ENCODE peak calls at places on chromosomes 4 and X, in seven cellular contexts. Z, G, P, F, M, U and N are unnamed samples.
A peak's percentile ranks its signal among the peaks of the same experiment; 100 is the strongest.

GRCh38 chrX:86171366-86171765 is 23.1 kb downstream of the DACH2 start:
- DNase-seq in U (peak; percentile 69), F (peak; percentile 48), M (no peak), P (no peak), G (no peak), Z (no peak), N (no peak)

GRCh38 chr4:37567781-37568180 is 118.4 kb downstream of the RELL1 start:
- DNase-seq in G (no peak), P (no peak), M (no peak), F (no peak), U (no peak), Z (no peak), N (no peak)

GRCh38 chr4:3836802-3837601 is 70.8 kb downstream of the ADRA2C start:
- DNase-seq in U (peak; percentile 69), F (peak; percentile 55), M (no peak), G (no peak), P (no peak), Z (no peak), N (peak; percentile 31)

GRCh38 chr4:182085051-182085480 is 158.1 kb upstream of the TENM3 start:
- DNase-seq in U (peak; percentile 78), Z (no peak), G (no peak), P (no peak), F (peak; percentile 18), M (no peak), N (no peak)

GRCh38 chrX:153875391-153876111 is 10.4 kb downstream of the L1CAM start:
- DNase-seq in P (peak; percentile 73), G (peak; percentile 78), M (no peak), U (peak; percentile 50), Z (peak; percentile 60), F (peak; percentile 82), N (peak; percentile 42)

GRCh38 chrX:130196453-130196852 is 24.7 kb downstream of the RAB33A start:
- DNase-seq in U (no peak), P (no peak), Z (no peak), G (no peak), F (no peak), M (no peak), N (no peak)

GRCh38 chr4:116015549-116015948 is 902.1 kb upstream of the NDST4 start:
- DNase-seq in F (no peak), P (no peak), G (no peak), U (no peak), Z (no peak), M (no peak), N (no peak)

GRCh38 chr4:178823673-178824072 is 1381.4 kb upstream of the AGA start:
- DNase-seq in M (no peak), F (no peak), U (no peak), P (no peak), Z (no peak), G (no peak), N (no peak)

GRCh38 chr4:132992686-132993085 is 156.4 kb upstream of the PCDH10 start:
- DNase-seq in U (no peak), F (no peak), P (no peak), G (no peak), M (no peak), Z (no peak), N (no peak)

GRCh38 chr4:5940470-5941203 is 47.8 kb upstream of the CRMP1 start:
- DNase-seq in F (peak; percentile 46), U (peak; percentile 44), M (no peak), Z (no peak), G (no peak), P (peak; percentile 38), N (no peak)

GRCh38 chr4:7978907-7979651 is 39.4 kb upstream of the AFAP1 start:
- DNase-seq in U (peak; percentile 39), M (no peak), P (no peak), F (no peak), Z (no peak), G (peak; percentile 16), N (no peak)

GRCh38 chr4:153327247-153327646 is 17.2 kb upstream of the MND1 start:
- DNase-seq in F (no peak), Z (no peak), U (no peak), G (no peak), P (no peak), M (no peak), N (no peak)

GRCh38 chrX:56784666-56785065 is 55.6 kb downstream of the NBDY start:
- DNase-seq in P (peak; percentile 2), Z (no peak), F (no peak), M (no peak), U (no peak), G (no peak), N (no peak)

GRCh38 chr4:52069566-52069965 is 18.5 kb downstream of the SPATA18 start:
- DNase-seq in G (no peak), F (no peak), P (no peak), M (no peak), Z (no peak), U (no peak), N (no peak)

GRCh38 chrX:150544222-150544787 is 24.1 kb upstream of the MTM1 start:
- DNase-seq in G (peak; percentile 46), F (peak; percentile 50), U (peak; percentile 65), P (no peak), Z (no peak), M (no peak), N (no peak)

GRCh38 chrX:101417981-101418841 is 10.2 kb downstream of the HNRNPH2 start:
- DNase-seq in Z (peak; percentile 76), G (peak; percentile 88), M (peak; percentile 34), F (peak; percentile 78), P (peak; percentile 87), U (peak; percentile 74), N (peak; percentile 44)

GRCh38 chrX:101416691-101417090 is 8.7 kb downstream of the HNRNPH2 start:
- DNase-seq in U (no peak), M (no peak), Z (no peak), G (no peak), F (no peak), P (no peak), N (no peak)

GRCh38 chrX:101415180-101416130 is 7.4 kb downstream of the HNRNPH2 start:
- DNase-seq in G (peak; percentile 53), M (no peak), P (no peak), Z (peak; percentile 19), U (peak; percentile 75), F (peak; percentile 67), N (peak; percentile 44)

GRCh38 chrX:101419489-101419888 is 11.5 kb downstream of the HNRNPH2 start:
- DNase-seq in G (no peak), U (no peak), M (no peak), P (no peak), F (no peak), Z (no peak), N (no peak)

GRCh38 chrX:101417190-101417589 is 9.2 kb downstream of the HNRNPH2 start:
- DNase-seq in G (peak; percentile 43), P (no peak), M (no peak), Z (no peak), U (no peak), F (no peak), N (no peak)
- H3K27ac ChIP-seq in G (peak overlapping the region; percentile 98), P (peak overlapping the region; percentile 94), M (no peak overlapping the region), Z (no peak overlapping the region), U (no peak overlapping the region), F (no peak overlapping the region), N (no peak overlapping the region)

GRCh38 chrX:96566856-96567255 is 117.8 kb upstream of the DIAPH2 start:
- DNase-seq in U (no peak), P (no peak), F (no peak), G (no peak), M (no peak), Z (no peak), N (no peak)

GRCh38 chrX:96563663-96564062 is 121.0 kb upstream of the DIAPH2 start:
- DNase-seq in P (no peak), U (no peak), G (no peak), M (no peak), Z (no peak), F (no peak), N (no peak)

GRCh38 chrX:96569034-96569433 is 115.6 kb upstream of the DIAPH2 start:
- DNase-seq in U (no peak), Z (no peak), F (no peak), G (no peak), M (no peak), P (no peak), N (no peak)

GRCh38 chrX:96568088-96568487 is 116.6 kb upstream of the DIAPH2 start:
- DNase-seq in Z (no peak), G (no peak), U (no peak), P (no peak), M (no peak), F (no peak), N (no peak)

GRCh38 chrX:96564595-96564994 is 120.0 kb upstream of the DIAPH2 start:
- DNase-seq in F (no peak), U (no peak), G (no peak), P (no peak), Z (no peak), M (no peak), N (no peak)
- H3K27ac ChIP-seq in F (no peak overlapping the region), U (no peak overlapping the region), G (no peak overlapping the region), P (no peak overlapping the region), Z (no peak overlapping the region), M (no peak overlapping the region), N (no peak overlapping the region)

GRCh38 chr4:84952776-84953175 is 13.7 kb downstream of the WDFY3 start:
- DNase-seq in G (no peak), P (no peak), Z (no peak), U (no peak), F (no peak), M (no peak), N (no peak)

GRCh38 chr4:84956014-84956413 is 10.5 kb downstream of the WDFY3 start:
- DNase-seq in G (no peak), P (no peak), F (no peak), M (no peak), Z (no peak), U (no peak), N (no peak)

GRCh38 chr4:84948056-84948455 is 18.4 kb downstream of the WDFY3 start:
- DNase-seq in Z (no peak), P (no peak), F (no peak), M (no peak), U (no peak), G (no peak), N (no peak)

GRCh38 chr4:84955168-84955567 is 11.3 kb downstream of the WDFY3 start:
- DNase-seq in U (no peak), M (no peak), Z (no peak), F (no peak), P (no peak), G (no peak), N (no peak)

DNA sequence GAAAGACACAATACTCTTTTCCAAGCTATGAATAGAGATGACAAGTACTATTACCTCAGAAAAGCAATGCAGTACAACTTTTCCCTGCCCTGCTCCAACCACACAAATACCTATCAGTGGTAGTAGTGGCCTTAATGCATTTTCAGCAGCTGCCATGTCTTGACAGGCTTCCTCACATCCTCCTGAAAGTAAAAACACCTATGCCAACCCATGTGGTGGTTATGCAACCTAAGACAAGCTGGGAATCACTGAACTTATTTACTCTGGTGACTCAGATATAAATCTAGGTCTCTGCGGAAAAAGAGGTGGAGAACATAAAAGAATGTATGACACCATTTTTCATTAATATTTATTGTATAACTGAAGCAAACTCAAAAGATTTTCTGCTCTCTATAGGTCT is 14.5 kb downstream of the WDFY3 start:
- DNase-seq in U (no peak), Z (no peak), F (no peak), M (no peak), G (no peak), P (no peak), N (no peak)
- H3K27ac ChIP-seq in U (no peak overlapping the region), Z (no peak overlapping the region), F (no peak overlapping the region), M (peak overlapping the region; percentile 14), G (no peak overlapping the region), P (no peak overlapping the region), N (no peak overlapping the region)

DNA sequence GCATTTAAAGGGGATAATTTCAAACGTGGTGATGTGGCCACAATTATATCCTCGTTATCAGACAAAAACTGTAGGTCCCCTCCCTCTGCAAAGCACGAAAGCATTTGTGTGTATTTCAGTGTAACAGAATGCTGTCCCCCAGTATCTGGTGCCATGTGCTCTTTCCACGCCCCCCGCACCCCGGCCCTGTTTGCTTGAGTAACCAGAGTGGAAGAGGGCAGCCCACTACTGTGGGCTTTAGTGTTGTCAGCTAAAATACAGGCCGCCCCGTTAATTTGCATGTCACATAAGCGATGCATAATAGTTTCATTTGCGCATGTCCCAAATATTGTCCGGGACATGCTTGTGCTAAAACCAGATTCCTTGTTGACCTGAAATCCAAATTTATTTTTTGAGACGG is 110.1 kb downstream of the PHKA2 start:
- DNase-seq in U (no peak), M (no peak), Z (no peak), G (no peak), P (no peak), F (no peak), N (no peak)
- H3K27ac ChIP-seq in U (no peak overlapping the region), M (no peak overlapping the region), Z (no peak overlapping the region), G (peak overlapping the region; percentile 91), P (no peak overlapping the region), F (no peak overlapping the region), N (no peak overlapping the region)